ENCODE peak calls at places on chromosomes 2 and 18, in nine cellular contexts. E is fibroblast of lung; O is naive thymus-derived CD8-positive, alpha-beta T cell; K is HEK293T; G is posterior vena cava; W is NCI-H82; H is CD4-positive, alpha-beta T cell; I is DND-41; Q is tibial artery. R is an unnamed sample.

GRCh38 chr2:175304541-175304940 is 123.0 kb upstream of the ATP5MC3 start:
- DNase-seq in E (no peak), O (no peak), K (no peak), G (no peak), W (no peak), H (no peak), I (no peak), Q (no peak), R (no peak)

GRCh38 chr2:144331652-144332355 is 188.1 kb downstream of the ZEB2 start:
- DNase-seq in E (no peak), O (peak; percentile 76), K (no peak), G (peak; percentile 91), W (no peak), H (no peak), I (no peak), Q (peak; percentile 66), R (peak; percentile 77)

GRCh38 chr2:60551241-60552095 is 2.0 kb downstream of the BCL11A start:
- DNase-seq in E (peak; percentile 51), O (peak; percentile 23), K (peak; percentile 10), G (no peak), W (peak; percentile 86), H (no peak), I (peak; percentile 57), Q (no peak), R (peak; percentile 49)

GRCh38 chr2:38771632-38772031 is 6.4 kb upstream of the GEMIN6 start:
- DNase-seq in E (peak; percentile 28), O (no peak), K (no peak), G (no peak), W (no peak), H (no peak), I (no peak), Q (no peak), R (no peak)

GRCh38 chr2:43005975-43006833 is 213.8 kb upstream of the HAAO start:
- DNase-seq in E (no peak), O (no peak), K (no peak), G (no peak), W (no peak), H (no peak), I (no peak), Q (no peak), R (no peak)

GRCh38 chr18:6405237-6406074 is 9.3 kb downstream of the L3MBTL4 start:
- DNase-seq in E (no peak), O (no peak), K (no peak), G (no peak), W (no peak), H (no peak), I (no peak), Q (no peak), R (no peak)

GRCh38 chr18:3815991-3816390 is 366.0 kb downstream of the TGIF1 start:
- DNase-seq in E (no peak), O (no peak), K (no peak), G (no peak), W (no peak), H (no peak), I (no peak), Q (no peak), R (no peak)

GRCh38 chr2:54979645-54980044 is 70.6 kb downstream of the RTN4 start:
- DNase-seq in E (no peak), O (no peak), K (no peak), G (no peak), W (no peak), H (no peak), I (no peak), Q (no peak), R (no peak)

GRCh38 chr2:158635961-158636601 is 159.0 kb upstream of the DAPL1 start:
- DNase-seq in E (no peak), O (no peak), K (no peak), G (no peak), W (no peak), H (no peak), I (no peak), Q (no peak), R (no peak)

GRCh38 chr2:95025406-95026319 is at the start of gene MAL:
- DNase-seq in E (no peak), O (peak; percentile 40), K (no peak), G (no peak), W (peak; percentile 64), H (peak; percentile 65), I (peak; percentile 82), Q (no peak), R (peak; percentile 36)

GRCh38 chr18:49812321-49813070 is 837 bp downstream of the ACAA2 start:
- DNase-seq in E (no peak), O (no peak), K (peak; percentile 15), G (no peak), W (peak; percentile 32), H (no peak), I (no peak), Q (no peak), R (no peak)

GRCh38 chr2:214127178-214127970 is 283.5 kb upstream of the VWC2L start:
- DNase-seq in E (peak; percentile 62), O (no peak), K (no peak), G (peak; percentile 86), W (no peak), H (no peak), I (no peak), Q (peak; percentile 84), R (peak; percentile 29)

GRCh38 chr2:76050196-76050595 is 339.5 kb upstream of the GCFC2 start:
- DNase-seq in E (no peak), O (no peak), K (no peak), G (no peak), W (peak; percentile 30), H (no peak), I (no peak), Q (no peak), R (peak; percentile 15)

GRCh38 chr18:32771871-32772499 is 838 bp downstream of the KLHL14 start:
- DNase-seq in E (no peak), O (no peak), K (peak; percentile 76), G (no peak), W (peak; percentile 36), H (no peak), I (no peak), Q (no peak), R (no peak)

GRCh38 chr2:24820175-24820513 is 26.9 kb downstream of the CENPO start:
- DNase-seq in E (no peak), O (no peak), K (no peak), G (no peak), W (no peak), H (no peak), I (peak; percentile 5), Q (no peak), R (no peak)

GRCh38 chr2:134745023-134745422 is 26.2 kb upstream of the TMEM163 start:
- DNase-seq in E (no peak), O (no peak), K (no peak), G (no peak), W (no peak), H (no peak), I (peak; percentile 70), Q (no peak), R (no peak)

GRCh38 chr18:75173125-75173432 is 35.9 kb downstream of the PTGR3 start:
- DNase-seq in E (peak; percentile 14), O (no peak), K (no peak), G (no peak), W (peak; percentile 1), H (no peak), I (no peak), Q (no peak), R (no peak)

GRCh38 chr2:232879618-232880494 is 9.8 kb downstream of the SNORC start:
- DNase-seq in E (no peak), O (no peak), K (no peak), G (peak; percentile 73), W (no peak), H (no peak), I (no peak), Q (no peak), R (no peak)

GRCh38 chr18:54558609-54559585 is 32.1 kb upstream of the DYNAP start:
- DNase-seq in E (peak; percentile 12), O (no peak), K (no peak), G (no peak), W (peak; percentile 37), H (no peak), I (no peak), Q (no peak), R (peak; percentile 28)

GRCh38 chr2:40450066-40450841 is 1.6 kb downstream of the SLC8A1 start:
- DNase-seq in E (peak; percentile 60), O (no peak), K (no peak), G (peak; percentile 75), W (peak; percentile 79), H (no peak), I (peak; percentile 65), Q (no peak), R (peak; percentile 72)

GRCh38 chr2:239288951-239289481 is 111.8 kb downstream of the HDAC4 start:
- DNase-seq in E (peak; percentile 31), O (no peak), K (peak; percentile 14), G (peak; percentile 77), W (no peak), H (no peak), I (no peak), Q (peak; percentile 22), R (no peak)

GRCh38 chr2:232388324-232388891 is 9.9 kb downstream of the ALPP start:
- DNase-seq in E (no peak), O (no peak), K (no peak), G (peak; percentile 74), W (no peak), H (no peak), I (no peak), Q (no peak), R (no peak)

GRCh38 chr2:181953773-181954537 is 31.7 kb upstream of the PPP1R1C start:
- DNase-seq in E (peak; percentile 75), O (peak; percentile 50), K (peak; percentile 66), G (no peak), W (peak; percentile 26), H (peak; percentile 45), I (peak; percentile 83), Q (peak; percentile 30), R (peak; percentile 19)

GRCh38 chr2:112880696-112881095 is 30.3 kb upstream of the IL37 start:
- DNase-seq in E (no peak), O (no peak), K (no peak), G (no peak), W (no peak), H (no peak), I (no peak), Q (no peak), R (no peak)

GRCh38 chr2:230930149-230930780 is 5.2 kb upstream of the GPR55 start:
- DNase-seq in E (no peak), O (no peak), K (no peak), G (peak; percentile 28), W (no peak), H (no peak), I (no peak), Q (no peak), R (no peak)

GRCh38 chr2:229896857-229897256 is 25.0 kb downstream of the TRIP12 start:
- DNase-seq in E (no peak), O (no peak), K (no peak), G (no peak), W (no peak), H (no peak), I (no peak), Q (no peak), R (no peak)

GRCh38 chr2:28399946-28400345 is 7.3 kb downstream of the FOSL2 start:
- DNase-seq in E (no peak), O (no peak), K (no peak), G (no peak), W (no peak), H (no peak), I (no peak), Q (no peak), R (no peak)

GRCh38 chr18:24601624-24602023 is 141.2 kb downstream of the HRH4 start:
- DNase-seq in E (no peak), O (no peak), K (no peak), G (no peak), W (peak; percentile 16), H (no peak), I (no peak), Q (no peak), R (peak; percentile 92)

GRCh38 chr2:182504903-182505302 is 78.1 kb upstream of the PDE1A start:
- DNase-seq in E (peak; percentile 83), O (no peak), K (no peak), G (no peak), W (peak; percentile 8), H (no peak), I (no peak), Q (no peak), R (no peak)

GRCh38 chr2:119292226-119292625 is 68.6 kb downstream of the STEAP3 start:
- DNase-seq in E (peak; percentile 47), O (no peak), K (peak; percentile 32), G (no peak), W (no peak), H (no peak), I (no peak), Q (no peak), R (no peak)

GRCh38 chr2:177545981-177546600 is 153.5 kb downstream of the AGPS start:
- DNase-seq in E (no peak), O (no peak), K (no peak), G (no peak), W (peak; percentile 66), H (no peak), I (peak; percentile 10), Q (no peak), R (peak; percentile 36)

R was measured in NCI-H524.